ENCODE peak calls at places on chromosomes 7 and 10, in seven cellular contexts. K is hepatocyte, S is heart left ventricle, A is astrocyte of the cerebellum, O is ovary, D is progenitor cell of endocrine pancreas, T is cardiac muscle cell. E is an unnamed sample.
A peak's percentile ranks its signal among the peaks of the same experiment; 100 is the strongest.

GRCh38 chr10:122154733-122155366 is 116.2 kb upstream of the BTBD16 start:
- DNase-seq in D (no peak), S (peak; percentile 68), A (no peak), K (peak; percentile 30), O (peak; percentile 47), T (peak; percentile 46), E (peak; percentile 70)

GRCh38 chr7:37315752-37316711 is 132.6 kb downstream of the ELMO1 start:
- DNase-seq in D (no peak), O (no peak), A (no peak), K (peak; percentile 23), T (peak; percentile 42), S (no peak), E (no peak)

GRCh38 chr7:149872419-149873073 is 1.2 kb upstream of the ATP6V0E2 start:
- DNase-seq in A (peak; percentile 49), O (peak; percentile 59), K (peak; percentile 89), T (peak; percentile 75), D (no peak), S (peak; percentile 88), E (peak; percentile 65)

GRCh38 chr7:50953820-50954219 is 171.1 kb upstream of the GRB10 start:
- DNase-seq in D (no peak), O (no peak), K (no peak), A (no peak), S (peak; percentile 67), T (peak; percentile 47), E (no peak)

GRCh38 chr10:58107506-58107905 is 160.2 kb downstream of the IPMK start:
- DNase-seq in T (peak; percentile 5), D (no peak), A (peak; percentile 78), O (no peak), K (no peak), S (no peak), E (no peak)

GRCh38 chr7:110922906-110923305 is 168.0 kb upstream of the LRRN3 start:
- DNase-seq in D (no peak), A (peak; percentile 6), O (no peak), S (no peak), T (peak; percentile 41), K (no peak), E (no peak)

GRCh38 chr10:73859441-73860049 is 14.8 kb downstream of the CAMK2G start:
- DNase-seq in A (no peak), D (no peak), T (no peak), K (no peak), O (no peak), S (no peak), E (no peak)

GRCh38 chr7:137695494-137695893 is 151.3 kb downstream of the DGKI start:
- DNase-seq in K (no peak), T (no peak), S (no peak), A (no peak), D (no peak), O (no peak), E (no peak)

GRCh38 chr10:96984512-96985225 is 152.6 kb downstream of the LCOR start:
- DNase-seq in T (no peak), O (no peak), A (no peak), D (no peak), S (no peak), K (no peak), E (no peak)

GRCh38 chr10:7417103-7417623 is 6.3 kb upstream of the SFMBT2 start:
- DNase-seq in T (peak; percentile 59), O (no peak), K (peak; percentile 32), D (no peak), S (no peak), A (peak; percentile 53), E (no peak)

GRCh38 chr10:28793482-28793881 is 116.2 kb downstream of the BAMBI start:
- DNase-seq in A (no peak), T (no peak), O (no peak), K (no peak), S (no peak), D (no peak), E (no peak)

GRCh38 chr10:59817806-59818205 is 64.6 kb upstream of the MRLN start:
- DNase-seq in S (peak; percentile 36), O (no peak), A (no peak), D (no peak), K (no peak), T (peak; percentile 67), E (no peak)

GRCh38 chr10:122618461-122619165 is 58.1 kb downstream of the DMBT1 start:
- DNase-seq in O (no peak), K (no peak), T (no peak), A (no peak), D (no peak), S (no peak), E (no peak)

GRCh38 chr7:522071-522937 is 2.7 kb upstream of the PDGFA start:
- DNase-seq in D (peak; percentile 45), O (peak; percentile 64), S (peak; percentile 80), K (peak; percentile 81), T (peak; percentile 60), A (no peak), E (no peak)

GRCh38 chr10:45627412-45628048 is 45.0 kb downstream of the ZFAND4 start:
- DNase-seq in S (peak; percentile 78), D (no peak), T (peak; percentile 70), K (no peak), O (peak; percentile 29), A (no peak), E (no peak)

GRCh38 chr7:6651866-6652445 is 14.8 kb downstream of the ZNF316 start:
- DNase-seq in D (no peak), T (no peak), K (no peak), A (no peak), O (peak; percentile 17), S (no peak), E (no peak)

GRCh38 chr7:24817339-24817738 is 60.1 kb upstream of the GSDME start:
- DNase-seq in O (no peak), T (no peak), A (no peak), D (no peak), S (no peak), K (no peak), E (no peak)

GRCh38 chr7:70042533-70042932 is 444.3 kb downstream of the AUTS2 start:
- DNase-seq in O (no peak), T (peak; percentile 53), S (no peak), K (peak; percentile 44), A (peak; percentile 31), D (no peak), E (no peak)

GRCh38 chr7:69464035-69464434 is 134.2 kb upstream of the AUTS2 start:
- DNase-seq in T (no peak), K (no peak), A (no peak), D (no peak), S (no peak), O (no peak), E (no peak)

GRCh38 chr7:88344956-88345832 is 38.5 kb upstream of the STEAP4 start:
- DNase-seq in O (peak; percentile 35), S (peak; percentile 55), D (peak; percentile 30), K (peak; percentile 76), A (peak; percentile 20), T (peak; percentile 48), E (peak; percentile 80)

GRCh38 chr7:128164061-128164954 is 76.8 kb upstream of the LEP start:
- DNase-seq in O (no peak), T (peak; percentile 42), A (peak; percentile 57), S (no peak), K (peak; percentile 52), D (peak; percentile 36), E (no peak)

GRCh38 chr7:16847381-16847860 is 34.4 kb downstream of the AGR3 start:
- DNase-seq in O (no peak), T (peak; percentile 2), S (no peak), K (peak; percentile 79), D (no peak), A (no peak), E (peak; percentile 15)

GRCh38 chr7:101127460-101128039 is 646 bp downstream of the SERPINE1 start:
- DNase-seq in S (no peak), O (no peak), K (no peak), D (no peak), T (no peak), A (no peak), E (no peak)

GRCh38 chr7:101125989-101126650 is 784 bp upstream of the SERPINE1 start:
- DNase-seq in K (peak; percentile 60), S (peak; percentile 88), T (peak; percentile 90), O (peak; percentile 94), A (no peak), D (no peak), E (no peak)

GRCh38 chr7:101124376-101125056 is 2.4 kb upstream of the SERPINE1 start:
- DNase-seq in K (peak; percentile 66), A (peak; percentile 96), T (peak; percentile 91), D (no peak), O (no peak), S (no peak), E (no peak)

GRCh38 chr7:101128040-101128834 is 1.3 kb downstream of the SERPINE1 start:
- DNase-seq in D (no peak), A (no peak), S (no peak), K (no peak), O (no peak), T (peak; percentile 51), E (no peak)

GRCh38 chr7:101126651-101127459 is at the start of gene SERPINE1:
- DNase-seq in D (no peak), O (peak; percentile 91), T (peak; percentile 100), K (peak; percentile 94), S (peak; percentile 96), A (peak; percentile 96), E (no peak)
- TF ChIP-seq CTCF in D (peak; percentile 36), O (peak; percentile 33), T (peak; percentile 30), K (peak; percentile 13), S (peak; percentile 8), A (no peak), E (peak; percentile 38)

GRCh38 chr7:125383324-125383723 is 453.7 kb upstream of the POT1 start:
- DNase-seq in A (no peak), O (no peak), D (no peak), K (no peak), S (no peak), T (no peak), E (no peak)
- TF ChIP-seq CTCF in A (no peak), O (no peak), D (no peak), K (no peak), S (no peak), T (no peak), E (no peak)

GRCh38 chr7:133851416-133851815 is 275.7 kb upstream of the LRGUK start:
- DNase-seq in K (no peak), T (no peak), D (no peak), A (no peak), S (no peak), O (no peak), E (no peak)

GRCh38 chr7:133857376-133858119 is 269.6 kb upstream of the LRGUK start:
- DNase-seq in T (no peak), A (no peak), D (no peak), O (no peak), K (no peak), S (no peak), E (no peak)

GRCh38 chr7:133853706-133854276 is 273.3 kb upstream of the LRGUK start:
- DNase-seq in S (no peak), O (no peak), A (peak; percentile 36), T (peak; percentile 68), K (peak; percentile 31), D (no peak), E (no peak)

GRCh38 chr7:133858311-133858710 is 268.8 kb upstream of the LRGUK start:
- DNase-seq in T (no peak), D (no peak), K (no peak), S (no peak), O (no peak), A (no peak), E (no peak)

GRCh38 chr7:133854739-133855138 is 272.4 kb upstream of the LRGUK start:
- DNase-seq in S (no peak), K (peak; percentile 59), O (no peak), D (no peak), T (peak; percentile 74), A (peak; percentile 50), E (no peak)
- TF ChIP-seq CTCF in S (peak; percentile 45), K (peak; percentile 58), O (no peak), D (peak; percentile 52), T (peak; percentile 41), A (peak; percentile 22), E (peak; percentile 58)

GRCh38 chr10:13637894-13638293 is 51.1 kb downstream of the PRPF18 start:
- DNase-seq in T (no peak), O (no peak), S (no peak), A (no peak), K (no peak), D (no peak), E (no peak)
- TF ChIP-seq CTCF in T (no peak), O (no peak), S (no peak), A (no peak), K (no peak), D (no peak), E (no peak)

E was measured in glutamatergic neuron.